ENCODE peak calls at places on chromosomes 4 and X, in six cellular contexts. W, H, D, N, O and S are unnamed samples.

GRCh38 chr4:99670409-99671073 is 12.9 kb upstream of the C4orf54 start:
- DNase-seq in O (no peak), D (no peak), N (no peak), W (no peak), H (no peak), S (no peak)

GRCh38 chr4:38109370-38109769 is 149.2 kb downstream of the PTTG2 start:
- DNase-seq in D (no peak), N (no peak), O (no peak), W (no peak), H (no peak), S (no peak)

GRCh38 chr4:8469550-8469949 is 29.0 kb downstream of the TRMT44 start:
- DNase-seq in H (no peak), N (no peak), W (no peak), D (no peak), O (no peak), S (no peak)

GRCh38 chr4:13415068-13415785 is 68.9 kb downstream of the RAB28 start:
- DNase-seq in D (no peak), H (no peak), O (no peak), W (no peak), N (no peak), S (peak; percentile 32)

GRCh38 chrX:47562615-47563243 is 1.7 kb downstream of the ARAF start:
- DNase-seq in D (no peak), O (peak; percentile 29), N (no peak), H (no peak), W (no peak), S (no peak)

GRCh38 chrX:25049971-25050370 is 34.2 kb upstream of the ARX start:
- DNase-seq in D (no peak), O (no peak), N (no peak), H (no peak), W (no peak), S (no peak)

GRCh38 chrX:133440081-133440796 is 24.9 kb upstream of the GPC4 start:
- DNase-seq in O (no peak), H (peak; percentile 43), D (no peak), W (no peak), N (no peak), S (no peak)

GRCh38 chr4:150237110-150237852 is 159.0 kb downstream of the DCLK2 start:
- DNase-seq in D (no peak), W (no peak), H (no peak), N (no peak), O (peak; percentile 83), S (no peak)

GRCh38 chr4:155371432-155372043 is 5.2 kb downstream of the MAP9 start:
- DNase-seq in H (no peak), D (no peak), O (peak; percentile 21), W (no peak), N (no peak), S (no peak)

GRCh38 chr4:155377281-155377680 is 516 bp upstream of the MAP9 start:
- DNase-seq in O (peak; percentile 41), N (no peak), D (no peak), H (no peak), W (no peak), S (no peak)

GRCh38 chr4:155376387-155377268 is at the start of gene MAP9:
- DNase-seq in O (peak; percentile 94), W (peak; percentile 84), H (peak; percentile 93), D (peak; percentile 78), N (peak; percentile 75), S (peak; percentile 92)
- H3K4me3 ChIP-seq in O (peak within 1 kb of the TSS; percentile 79), W (peak within 1 kb of the TSS; percentile 68), H (peak within 1 kb of the TSS; percentile 95), D (peak within 1 kb of the TSS; percentile 76), N (peak within 1 kb of the TSS; percentile 51), S (peak within 1 kb of the TSS; percentile 67)

DNA sequence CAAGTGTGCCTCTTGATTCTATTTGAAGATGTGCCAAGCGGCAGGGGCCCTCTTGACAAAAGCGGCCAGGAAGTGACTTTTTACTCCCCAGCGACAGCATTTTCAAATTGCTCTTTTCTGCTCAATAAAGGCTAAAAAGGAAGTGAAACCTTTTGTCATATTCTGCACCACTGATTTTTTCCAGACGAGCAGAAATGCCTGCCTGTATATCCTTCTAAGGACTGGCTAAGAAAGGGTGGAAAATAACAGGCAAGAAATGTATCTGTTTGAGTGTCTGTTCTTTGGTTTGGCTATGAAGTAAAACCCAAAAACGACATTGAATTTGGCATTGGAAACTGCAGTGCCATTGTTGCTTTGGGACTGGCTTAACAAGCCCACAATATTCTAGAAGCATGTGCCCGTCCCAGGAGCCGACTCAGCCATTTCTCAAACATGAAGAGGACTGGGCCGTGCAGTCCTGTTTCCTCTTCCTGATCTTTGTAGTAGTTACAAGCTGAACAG is 25.5 kb downstream of the TMSB4X start:
- DNase-seq in D (no peak), O (no peak), N (no peak), W (no peak), H (no peak), S (no peak)
- H3K4me1 ChIP-seq in D (no peaks in the 10 kb centered on the region), O (peaks cover 61% of the 10 kb centered on the region), N (peaks cover 35% of the 10 kb centered on the region), W (peaks cover 4% of the 10 kb centered on the region), H (no peaks in the 10 kb centered on the region), S (peaks cover 50% of the 10 kb centered on the region)

GRCh38 chr4:4946416-4946815 is 72.8 kb downstream of the CYTL1 start:
- DNase-seq in D (no peak), N (no peak), W (no peak), O (no peak), H (no peak), S (no peak)

GRCh38 chr4:4945021-4945420 is 74.2 kb downstream of the CYTL1 start:
- DNase-seq in H (no peak), W (no peak), D (no peak), O (no peak), N (no peak), S (no peak)

GRCh38 chr4:4950891-4951290 is 68.4 kb downstream of the CYTL1 start:
- DNase-seq in D (no peak), O (no peak), W (no peak), N (no peak), H (no peak), S (no peak)

GRCh38 chr4:4948370-4948769 is 70.9 kb downstream of the CYTL1 start:
- DNase-seq in D (no peak), W (no peak), H (no peak), N (no peak), O (no peak), S (no peak)

DNA sequence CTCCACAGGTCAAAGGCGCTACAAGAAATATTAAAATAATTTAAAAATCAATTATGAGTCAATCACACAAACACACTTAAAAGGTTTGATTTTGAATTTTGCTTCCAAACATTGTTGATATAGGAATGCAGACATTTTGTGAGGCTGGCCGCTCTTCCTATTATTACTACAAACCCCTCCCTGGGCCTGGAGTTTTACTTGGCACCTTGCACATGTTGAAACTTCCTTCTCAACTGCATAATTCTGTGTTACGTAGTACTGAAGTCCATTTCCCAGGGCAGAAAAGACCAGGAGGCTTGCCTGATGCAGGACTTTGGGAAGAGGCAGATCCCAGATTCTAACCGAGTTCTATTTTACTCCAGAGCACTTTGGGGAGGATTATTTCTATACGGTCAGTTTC is 71.5 kb downstream of the CYTL1 start:
- DNase-seq in N (no peak), H (no peak), O (no peak), D (no peak), W (no peak), S (no peak)
- H3K4me3 ChIP-seq in N (no peak overlapping the region), H (no peak overlapping the region), O (no peak overlapping the region), D (no peak overlapping the region), W (no peak overlapping the region), S (no peak overlapping the region)

GRCh38 chr4:36256398-36256828 is 12.1 kb upstream of the ARAP2 start:
- DNase-seq in N (no peak), D (no peak), W (no peak), H (no peak), O (no peak), S (no peak)

GRCh38 chr4:36255575-36255974 is 11.3 kb upstream of the ARAP2 start:
- DNase-seq in D (no peak), W (no peak), O (no peak), H (no peak), N (no peak), S (no peak)

GRCh38 chr4:36251983-36252382 is 7.7 kb upstream of the ARAP2 start:
- DNase-seq in O (no peak), N (no peak), W (no peak), H (no peak), D (no peak), S (no peak)

GRCh38 chr4:36249605-36250004 is 5.3 kb upstream of the ARAP2 start:
- DNase-seq in H (no peak), N (no peak), D (no peak), O (no peak), W (no peak), S (no peak)

GRCh38 chr4:36254355-36254754 is 10.0 kb upstream of the ARAP2 start:
- DNase-seq in H (no peak), W (no peak), D (no peak), O (no peak), N (no peak), S (no peak)
- H3K4me1 ChIP-seq in H (peaks cover 1% of the 10 kb centered on the region), W (no peaks in the 10 kb centered on the region), D (no peaks in the 10 kb centered on the region), O (no peaks in the 10 kb centered on the region), N (peaks cover 14% of the 10 kb centered on the region), S (no peaks in the 10 kb centered on the region)

GRCh38 chr4:136742330-136742729 is 790.0 kb downstream of the PCDH18 start:
- DNase-seq in W (no peak), D (no peak), N (no peak), O (peak; percentile 6), H (no peak), S (no peak)
- H3K4me3 ChIP-seq in W (no peak overlapping the region), D (no peak overlapping the region), N (no peak overlapping the region), O (no peak overlapping the region), H (no peak overlapping the region), S (no peak overlapping the region)

DNA sequence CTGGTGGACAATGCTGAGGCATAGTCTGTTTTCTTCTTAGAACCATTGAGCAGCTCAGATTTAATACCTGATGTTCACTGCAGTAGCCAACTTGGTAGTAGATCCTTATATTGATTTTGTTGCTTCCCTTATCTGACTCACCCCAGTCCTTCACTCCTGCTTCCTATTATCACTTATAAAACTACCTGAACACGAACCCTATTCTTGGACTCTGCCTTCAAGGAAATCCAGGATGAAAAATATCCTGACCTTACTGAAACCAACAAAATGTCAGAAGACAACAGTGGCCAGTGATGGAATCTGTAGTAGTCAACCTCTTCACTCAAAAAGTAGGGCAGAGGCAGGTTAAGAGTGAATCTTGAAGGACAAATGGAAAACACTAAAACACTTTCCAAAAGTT is 98.1 kb downstream of the CPEB2 start:
- DNase-seq in D (no peak), O (no peak), N (no peak), W (no peak), H (no peak), S (no peak)
- H3K4me1 ChIP-seq in D (no peaks in the 10 kb centered on the region), O (no peaks in the 10 kb centered on the region), N (peaks cover 5% of the 10 kb centered on the region), W (no peaks in the 10 kb centered on the region), H (no peaks in the 10 kb centered on the region), S (no peaks in the 10 kb centered on the region)

GRCh38 chr4:184822356-184822755 is 3.4 kb downstream of the ACSL1 start:
- DNase-seq in D (no peak), W (peak; percentile 24), N (no peak), O (no peak), H (no peak), S (no peak)
- H3K4me3 ChIP-seq in D (no peak overlapping the region), W (no peak overlapping the region), N (no peak overlapping the region), O (no peak overlapping the region), H (no peak overlapping the region), S (no peak overlapping the region)